ENCODE peak calls at places on chromosomes 6 and 20, in six cellular contexts. H, E, U, Q, P and C are unnamed samples.

GRCh38 chr6:43481591-43482242 is 4.3 kb downstream of the TJAP1 start:
- DNase-seq in H (no peak), E (no peak), U (no peak), Q (no peak), P (no peak), C (no peak)

GRCh38 chr6:3965071-3965718 is 113.7 kb downstream of the FAM217A start:
- DNase-seq in H (no peak), E (no peak), U (no peak), Q (no peak), P (no peak), C (no peak)

GRCh38 chr6:158638393-158638792 is 6.2 kb downstream of the DYNLT1 start:
- DNase-seq in H (no peak), E (no peak), U (no peak), Q (no peak), P (no peak), C (no peak)

GRCh38 chr6:43096451-43097097 is 20.5 kb downstream of the PTK7 start:
- DNase-seq in H (peak; percentile 93), E (no peak), U (no peak), Q (no peak), P (peak; percentile 51), C (no peak)

GRCh38 chr6:89597988-89598387 is 40.6 kb downstream of the LYRM2 start:
- DNase-seq in H (peak; percentile 49), E (no peak), U (no peak), Q (no peak), P (no peak), C (no peak)

GRCh38 chr20:11246251-11246775 is 572.5 kb upstream of the JAG1 start:
- DNase-seq in H (no peak), E (no peak), U (no peak), Q (no peak), P (no peak), C (no peak)

GRCh38 chr6:41375598-41376151 is 40.3 kb downstream of the NCR2 start:
- DNase-seq in H (no peak), E (no peak), U (no peak), Q (no peak), P (peak; percentile 33), C (no peak)

GRCh38 chr6:16420715-16421461 is 182.5 kb downstream of the GMPR start:
- DNase-seq in H (peak; percentile 74), E (peak; percentile 33), U (no peak), Q (no peak), P (no peak), C (no peak)

GRCh38 chr6:11202513-11203305 is 29.8 kb downstream of the NEDD9 start:
- DNase-seq in H (no peak), E (peak; percentile 22), U (no peak), Q (no peak), P (peak; percentile 39), C (no peak)

GRCh38 chr6:87756858-87757257 is 54.8 kb upstream of the AKIRIN2 start:
- DNase-seq in H (peak; percentile 75), E (peak; percentile 22), U (peak; percentile 32), Q (no peak), P (no peak), C (no peak)

GRCh38 chr20:50850721-50851286 is 55.9 kb downstream of the BCAS4 start:
- DNase-seq in H (peak; percentile 13), E (no peak), U (no peak), Q (no peak), P (peak; percentile 37), C (no peak)

GRCh38 chr6:81511423-81511822 is 241.1 kb downstream of the TENT5A start:
- DNase-seq in H (no peak), E (no peak), U (no peak), Q (no peak), P (no peak), C (no peak)

GRCh38 chr6:106556368-106556960 is 72.8 kb downstream of the RTN4IP1 start:
- DNase-seq in H (peak; percentile 62), E (no peak), U (no peak), Q (no peak), P (no peak), C (no peak)

GRCh38 chr20:62887147-62887859 is 25.7 kb upstream of the TCFL5 start:
- DNase-seq in H (peak; percentile 91), E (peak; percentile 51), U (no peak), Q (no peak), P (no peak), C (no peak)

GRCh38 chr20:22927537-22927936 is 107.6 kb upstream of the SSTR4 start:
- DNase-seq in H (no peak), E (no peak), U (no peak), Q (no peak), P (no peak), C (no peak)

GRCh38 chr20:58944610-58945009 is 36.4 kb upstream of the NELFCD start:
- DNase-seq in H (no peak), E (no peak), U (no peak), Q (no peak), P (no peak), C (no peak)

GRCh38 chr20:10763117-10763516 is 89.3 kb upstream of the JAG1 start:
- DNase-seq in H (peak; percentile 36), E (no peak), U (no peak), Q (no peak), P (no peak), C (no peak)

GRCh38 chr6:159919011-159919511 is 28.3 kb downstream of the MAS1 start:
- DNase-seq in H (peak; percentile 25), E (no peak), U (no peak), Q (no peak), P (no peak), C (no peak)

GRCh38 chr6:28589234-28589951 is 63.7 kb downstream of the GPX5 start:
- DNase-seq in H (peak; percentile 89), E (no peak), U (no peak), Q (no peak), P (peak; percentile 81), C (no peak)

GRCh38 chr20:1800777-1801176 is 94.4 kb upstream of the SIRPA start:
- DNase-seq in H (peak; percentile 62), E (no peak), U (no peak), Q (no peak), P (no peak), C (no peak)

GRCh38 chr6:1377526-1378223 is 11.7 kb upstream of the FOXF2 start:
- DNase-seq in H (no peak), E (no peak), U (no peak), Q (no peak), P (no peak), C (no peak)

GRCh38 chr6:107827541-107827940 is 3.4 kb upstream of the SCML4 start:
- DNase-seq in H (no peak), E (no peak), U (no peak), Q (no peak), P (no peak), C (no peak)

GRCh38 chr6:31058128-31058894 is 48.0 kb downstream of the MUC22 start:
- DNase-seq in H (peak; percentile 84), E (no peak), U (no peak), Q (no peak), P (no peak), C (no peak)

GRCh38 chr6:26064619-26065257 is 22.5 kb upstream of the HFE start:
- DNase-seq in H (peak; percentile 73), E (peak; percentile 48), U (no peak), Q (no peak), P (peak; percentile 26), C (no peak)